ENCODE peak calls at places on chromosome 2, in six cellular contexts. P is GM12878, W is GM12891, S is H1, J is HepG2, X is K562. Y is an unnamed sample.

GRCh38 chr2:237967463-237967871 is 653 bp downstream of the UBE2F start:
- DNase-seq in W (no peak), J (no peak), S (peak), X (no peak), P (no peak), Y (no peak)

GRCh38 chr2:217316743-217317142 is 456.9 kb upstream of the TNP1 start:
- DNase-seq in J (no peak), W (peak), X (no peak), P (peak), S (no peak), Y (no peak)

GRCh38 chr2:64854773-64855237 is 134.4 kb upstream of the SLC1A4 start:
- DNase-seq in S (no peak), P (no peak), X (peak), W (no peak), J (no peak), Y (no peak)

GRCh38 chr2:168138369-168138768 is 109.0 kb downstream of the STK39 start:
- DNase-seq in J (no peak), S (no peak), P (no peak), W (no peak), X (no peak), Y (no peak)

GRCh38 chr2:38113999-38114708 is 38.2 kb upstream of the CYP1B1 start:
- DNase-seq in S (no peak), X (no peak), P (no peak), W (no peak), J (no peak), Y (no peak)

GRCh38 chr2:151186011-151186410 is 75.7 kb downstream of the RBM43 start:
- DNase-seq in W (no peak), J (no peak), P (no peak), S (no peak), X (peak), Y (no peak)

GRCh38 chr2:185919155-185919554 is 180.6 kb downstream of the FSIP2 start:
- DNase-seq in P (no peak), S (no peak), X (no peak), W (no peak), J (no peak), Y (no peak)

GRCh38 chr2:69010437-69011194 is 2.4 kb upstream of the ANTXR1 start:
- DNase-seq in P (no peak), S (no peak), X (no peak), W (no peak), J (no peak), Y (no peak)

GRCh38 chr2:240987588-240987987 is 10.8 kb upstream of the SNED1 start:
- DNase-seq in X (no peak), S (peak), J (no peak), P (no peak), W (no peak), Y (no peak)

GRCh38 chr2:186572705-186573104 is 17.2 kb upstream of the ITGAV start:
- DNase-seq in S (no peak), X (no peak), P (no peak), W (no peak), J (no peak), Y (no peak)

GRCh38 chr2:85649201-85650190 is 18.5 kb downstream of the SFTPB start:
- DNase-seq in X (no peak), S (no peak), J (no peak), P (no peak), W (no peak), Y (no peak)

GRCh38 chr2:128028668-128029054 is 802 bp upstream of the SAP130 start:
- DNase-seq in J (no peak), W (no peak), X (peak), S (no peak), P (no peak), Y (no peak)

GRCh38 chr2:128032092-128032491 is 4.2 kb upstream of the SAP130 start:
- DNase-seq in J (no peak), W (no peak), P (no peak), X (peak), S (no peak), Y (no peak)

GRCh38 chr2:128027801-128028667 is at the start of gene SAP130:
- DNase-seq in S (peak), X (peak), J (peak), P (peak), W (peak), Y (peak)

GRCh38 chr2:128027278-128027800 is 520 bp downstream of the SAP130 start:
- DNase-seq in S (peak), J (peak), W (peak), P (peak), X (peak), Y (peak)

DNA sequence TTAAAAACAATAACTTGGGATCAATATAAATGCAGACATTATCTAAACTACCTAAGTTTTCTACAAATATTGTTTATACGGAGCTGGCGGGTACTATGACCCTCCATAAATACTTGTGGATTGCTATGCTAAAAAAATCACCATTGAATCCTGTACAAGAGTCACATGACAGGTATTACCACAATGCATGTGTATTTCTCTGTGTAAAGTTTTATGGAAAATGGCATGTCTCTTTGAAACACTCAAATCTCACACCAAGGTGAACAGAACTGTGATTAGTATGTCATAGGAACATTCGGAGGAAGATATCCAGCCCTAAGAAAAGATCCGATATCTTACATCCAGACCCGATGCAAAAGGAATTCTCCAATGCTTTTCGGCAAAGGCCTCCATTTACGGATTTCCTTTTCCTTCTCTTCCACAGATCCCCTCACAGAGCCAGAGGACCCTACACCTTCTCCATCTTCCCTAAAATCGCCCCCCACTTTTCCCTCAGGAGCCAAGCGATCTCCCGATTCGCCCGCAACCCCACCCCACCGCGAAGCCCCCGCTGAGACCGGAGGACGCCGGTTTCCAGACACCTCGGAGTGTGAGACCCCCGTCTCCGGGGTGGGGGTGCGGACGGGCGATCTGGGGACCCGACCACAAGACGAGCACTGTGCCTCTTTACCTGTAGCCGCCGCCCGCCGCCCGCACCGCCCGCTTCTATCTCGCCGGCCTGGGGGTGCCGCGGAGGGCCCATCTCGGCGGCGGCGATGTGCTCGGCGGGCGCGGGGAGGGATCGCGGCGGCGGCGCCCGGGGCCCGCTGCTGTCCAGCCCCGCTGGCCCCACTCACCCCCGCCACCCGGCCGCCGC is 1.2 kb downstream of the SAP130 start:
- DNase-seq in S (no peak), W (no peak), J (no peak), P (no peak), X (peak), Y (no peak)
- TF ChIP-seq TAF1 in S (no peak), W (no peak), J (no peak), P (no peak), X (no peak), Y (no peak)

DNA sequence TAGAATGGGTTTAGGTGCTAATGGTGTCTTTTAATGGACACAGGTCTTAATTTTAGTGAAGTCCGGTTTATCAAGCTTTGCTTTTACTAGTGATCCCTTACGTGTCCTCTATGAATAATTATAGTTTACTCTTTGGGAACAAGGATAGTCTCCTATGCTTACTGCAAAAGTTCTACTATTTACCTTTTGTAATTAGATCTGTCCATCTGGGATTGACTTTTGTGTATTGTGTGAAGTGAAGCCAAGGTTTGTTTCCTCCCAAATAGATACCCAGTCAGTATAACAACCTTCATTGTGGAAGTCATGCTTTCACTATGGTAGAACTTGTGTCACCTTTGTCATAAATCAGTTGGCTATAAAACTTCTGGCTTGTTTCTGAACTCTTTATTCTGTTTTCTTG is 740.9 kb upstream of the CRIM1 start:
- DNase-seq in S (no peak), X (no peak), P (no peak), W (no peak), J (no peak), Y (no peak)
- TF ChIP-seq POLR2AphosphoS5 in S (no peak), X (no peak), P (no peak), W (no peak), J (no peak), Y (no peak)

GRCh38 chr2:27494944-27495554 is at the start of gene FNDC4:
- DNase-seq in J (no peak), W (no peak), X (peak), P (no peak), S (peak), Y (no peak)

GRCh38 chr2:27493948-27494283 is 1.1 kb downstream of the FNDC4 start:
- DNase-seq in P (no peak), X (no peak), S (no peak), J (no peak), W (no peak), Y (no peak)

GRCh38 chr2:27495840-27496356 is 741 bp upstream of the GCKR start:
- DNase-seq in W (no peak), J (peak), P (no peak), S (no peak), X (no peak), Y (no peak)

GRCh38 chr2:27492557-27492956 is 2.4 kb downstream of the FNDC4 start:
- DNase-seq in P (no peak), S (no peak), X (no peak), W (no peak), J (no peak), Y (no peak)

GRCh38 chr2:27494284-27494943 is 586 bp downstream of the FNDC4 start:
- DNase-seq in S (peak), P (no peak), W (no peak), J (peak), X (peak), Y (no peak)
- TF ChIP-seq POLR2A in S (no peak), P (no peak), W (no peak), J (peak), X (no peak), Y (no peak)

DNA sequence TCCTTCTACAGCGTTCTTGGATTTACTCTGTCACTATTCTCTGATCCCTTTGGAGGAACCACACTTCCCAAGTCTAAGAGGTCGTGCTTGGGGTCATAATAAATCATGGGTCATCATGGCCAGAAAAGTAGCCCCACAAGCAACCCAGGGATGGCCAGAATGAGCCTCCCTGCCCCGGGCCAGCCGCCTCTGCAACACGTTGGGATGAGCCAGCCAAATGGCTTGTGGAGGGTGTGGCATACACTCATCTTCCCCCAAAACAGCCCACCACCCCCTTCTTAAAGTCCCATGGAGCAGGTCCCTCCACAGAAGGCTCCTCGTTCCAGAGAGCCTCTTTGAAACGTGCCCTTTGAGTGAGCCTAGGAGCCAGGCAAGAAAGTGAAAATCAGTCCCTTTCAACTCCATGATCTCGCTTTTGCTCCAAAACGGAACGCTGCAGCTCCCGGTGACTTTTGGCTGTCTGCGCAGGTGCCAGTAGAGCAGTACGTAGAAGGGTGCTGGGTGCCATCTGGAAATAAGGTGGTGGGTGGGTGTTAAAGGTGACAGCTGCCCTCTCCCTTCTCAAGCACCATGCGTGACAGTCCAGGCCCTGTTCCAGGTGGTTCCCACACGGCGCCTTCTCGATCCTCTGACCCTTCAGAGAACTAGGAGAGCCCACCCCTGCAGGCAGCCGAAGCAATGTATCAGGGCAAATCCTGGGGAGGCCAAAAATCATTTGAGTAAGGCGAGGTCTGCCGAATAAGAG is 48.5 kb upstream of the FOSL2 start:
- DNase-seq in J (no peak), W (no peak), X (no peak), S (no peak), P (no peak), Y (no peak)
- TF ChIP-seq TAF1 in J (no peak), W (no peak), X (no peak), S (no peak), P (no peak), Y (no peak)

GRCh38 chr2:54839526-54840255 is 116.2 kb downstream of the EML6 start:
- DNase-seq in X (no peak), W (no peak), S (no peak), P (no peak), J (no peak), Y (no peak)

GRCh38 chr2:54836477-54836876 is 113.0 kb downstream of the EML6 start:
- DNase-seq in S (no peak), J (no peak), W (no peak), P (no peak), X (no peak), Y (no peak)

GRCh38 chr2:54845094-54845493 is 121.6 kb downstream of the EML6 start:
- DNase-seq in X (no peak), P (no peak), J (no peak), W (no peak), S (no peak), Y (no peak)

GRCh38 chr2:54838585-54839035 is 115.1 kb downstream of the EML6 start:
- DNase-seq in S (peak), P (peak), J (peak), W (peak), X (peak), Y (peak)

GRCh38 chr2:54840559-54840958 is 117.1 kb downstream of the EML6 start:
- DNase-seq in X (no peak), W (no peak), P (no peak), S (no peak), J (no peak), Y (no peak)
- TF ChIP-seq POLR2AphosphoS5 in X (no peak), W (no peak), P (no peak), S (no peak), J (no peak), Y (no peak)

DNA sequence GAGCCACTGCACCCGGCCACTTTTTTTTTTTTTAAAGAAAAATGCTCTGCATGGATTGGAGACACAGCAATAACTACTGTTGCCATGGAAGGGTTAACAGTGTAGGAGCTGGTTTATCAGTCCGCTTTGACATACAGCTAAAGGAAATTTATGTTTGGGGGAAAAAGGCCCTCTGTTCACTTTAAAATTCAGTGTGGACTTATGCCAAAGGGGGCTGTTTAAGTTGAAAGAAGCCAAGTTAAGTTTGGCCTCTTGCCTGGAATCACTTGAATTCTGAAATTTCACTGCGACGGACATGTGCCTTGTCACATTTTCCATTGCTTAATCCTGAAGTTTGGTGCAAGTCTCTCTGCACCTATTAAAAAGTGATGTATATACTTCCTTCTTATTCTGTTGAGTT is 3.1 kb downstream of the KCNE4 start:
- DNase-seq in W (no peak), X (peak), S (no peak), P (no peak), J (no peak), Y (no peak)
- TF ChIP-seq POLR2A in W (no peak), X (no peak), S (no peak), P (no peak), J (no peak), Y (no peak)

DNA sequence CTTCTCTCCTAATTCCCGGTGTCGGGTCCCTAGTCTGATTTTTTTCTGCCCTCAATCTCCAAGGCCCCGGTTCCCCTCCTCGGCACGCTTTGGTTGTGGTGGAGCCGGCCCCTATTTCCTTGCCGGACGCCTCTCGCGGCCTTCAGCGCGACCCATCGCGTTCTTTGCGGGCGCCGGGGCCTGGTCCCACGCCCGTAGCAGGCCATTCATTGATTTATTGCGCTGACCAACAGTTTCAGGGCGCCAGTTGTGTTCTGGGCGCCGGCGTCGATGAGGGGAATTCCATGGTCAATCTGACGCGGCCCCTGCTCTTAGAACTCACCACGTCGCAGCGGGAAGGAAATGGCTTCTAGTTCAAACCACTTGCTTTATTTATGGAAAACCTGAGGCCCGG is 396 bp downstream of the CNOT9 start:
- DNase-seq in J (peak), P (no peak), S (no peak), W (peak), X (peak), Y (peak)
- TF ChIP-seq TAF1 in J (no peak), P (peak), S (no peak), W (peak), X (no peak), Y (peak)

Y was measured in GM12892.